ENCODE peak calls at places on chromosome 17, in four cellular contexts. V, R, P and O are unnamed samples.

GRCh38 chr17:28227278-28228108 is 91.5 kb upstream of the TMEM97 start:
- DNase-seq in V (no peak), R (peak; percentile 94), P (peak; percentile 25), O (peak; percentile 93)

GRCh38 chr17:58348038-58348437 is 4.0 kb downstream of the SUPT4H1 start:
- DNase-seq in V (no peak), R (no peak), P (no peak), O (no peak)

GRCh38 chr17:7046127-7046724 is 2.3 kb upstream of the SLC16A11 start:
- DNase-seq in V (peak; percentile 54), R (no peak), P (no peak), O (no peak)

GRCh38 chr17:36941265-36942021 is 4.2 kb downstream of the LHX1 start:
- DNase-seq in V (no peak), R (no peak), P (no peak), O (no peak)

GRCh38 chr17:60139438-60140285 is 10.1 kb upstream of the CA4 start:
- DNase-seq in V (peak; percentile 47), R (no peak), P (peak; percentile 84), O (peak; percentile 68)

GRCh38 chr17:44010966-44011647 is 3.7 kb downstream of the TMEM101 start:
- DNase-seq in V (no peak), R (no peak), P (no peak), O (no peak)

GRCh38 chr17:36578671-36579070 is 13.0 kb upstream of the DHRS11 start:
- DNase-seq in V (no peak), R (no peak), P (no peak), O (no peak)

GRCh38 chr17:61247438-61247837 is 152.2 kb upstream of the TBX2 start:
- DNase-seq in V (no peak), R (no peak), P (no peak), O (no peak)

GRCh38 chr17:44977065-44977464 is 9.0 kb upstream of the C1QL1 start:
- DNase-seq in V (no peak), R (no peak), P (no peak), O (peak; percentile 40)

GRCh38 chr17:9192010-9192409 is 170.7 kb downstream of the NTN1 start:
- DNase-seq in V (no peak), R (no peak), P (no peak), O (no peak)

GRCh38 chr17:9200197-9200662 is 178.9 kb downstream of the NTN1 start:
- DNase-seq in V (no peak), R (no peak), P (no peak), O (no peak)

GRCh38 chr17:9199474-9200196 is 178.3 kb downstream of the NTN1 start:
- DNase-seq in V (no peak), R (no peak), P (peak; percentile 12), O (no peak)

GRCh38 chr17:9195346-9195870 is 174.1 kb downstream of the NTN1 start:
- DNase-seq in V (no peak), R (no peak), P (no peak), O (no peak)

GRCh38 chr17:9195961-9196668 is 174.8 kb downstream of the NTN1 start:
- DNase-seq in V (no peak), R (no peak), P (no peak), O (no peak)
- TF ChIP-seq PHF8 in V (no peak), R (no peak), P (no peak), O (no peak)

GRCh38 chr17:49508061-49508865 is 13.2 kb downstream of the NGFR start:
- DNase-seq in V (peak; percentile 69), R (peak; percentile 97), P (no peak), O (peak; percentile 78)
- TF ChIP-seq PHF8 in V (no peak), R (no peak), P (no peak), O (no peak)

GRCh38 chr17:14745541-14745940 is 444.7 kb downstream of the HS3ST3B1 start:
- DNase-seq in V (no peak), R (no peak), P (no peak), O (no peak)
- TF ChIP-seq PHF8 in V (no peak), R (no peak), P (no peak), O (no peak)

GRCh38 chr17:4140125-4140524 is 2.7 kb downstream of the ZZEF1 start:
- DNase-seq in V (no peak), R (no peak), P (no peak), O (no peak)

GRCh38 chr17:4130715-4131114 is 12.1 kb downstream of the ZZEF1 start:
- DNase-seq in V (no peak), R (no peak), P (peak; percentile 16), O (no peak)

GRCh38 chr17:4135489-4135888 is 7.3 kb downstream of the ZZEF1 start:
- DNase-seq in V (no peak), R (no peak), P (peak; percentile 30), O (no peak)

GRCh38 chr17:4134756-4135155 is 8.1 kb downstream of the ZZEF1 start:
- DNase-seq in V (no peak), R (no peak), P (no peak), O (no peak)

GRCh38 chr17:4136373-4136772 is 6.5 kb downstream of the ZZEF1 start:
- DNase-seq in V (no peak), R (no peak), P (no peak), O (no peak)
- TF ChIP-seq PHF8 in V (no peak), R (no peak), P (no peak), O (no peak)

GRCh38 chr17:17325228-17325627 is 22.1 kb downstream of the NT5M start:
- DNase-seq in V (no peak), R (no peak), P (no peak), O (no peak)
- TF ChIP-seq PHF8 in V (no peak), R (no peak), P (no peak), O (no peak)

GRCh38 chr17:42325026-42325425 is 36.7 kb downstream of the STAT5A start:
- DNase-seq in V (no peak), R (no peak), P (no peak), O (peak; percentile 86)
- TF ChIP-seq PHF8 in V (no peak), R (no peak), P (no peak), O (no peak)

GRCh38 chr17:78381601-78382168 is 3.2 kb downstream of the PGS1 start:
- DNase-seq in V (no peak), R (no peak), P (peak; percentile 46), O (no peak)
- TF ChIP-seq PHF8 in V (no peak), R (no peak), P (no peak), O (no peak)

GRCh38 chr17:72788950-72789585 is 303.4 kb downstream of the SLC39A11 start:
- DNase-seq in V (peak; percentile 85), R (no peak), P (no peak), O (no peak)
- TF ChIP-seq PHF8 in V (peak; percentile 18), R (no peak), P (no peak), O (no peak)

GRCh38 chr17:48527742-48528028 is 3.1 kb downstream of the HOXB1 start:
- DNase-seq in V (no peak), R (no peak), P (no peak), O (no peak)

GRCh38 chr17:48526986-48527741 is 3.6 kb downstream of the HOXB1 start:
- DNase-seq in V (no peak), R (no peak), P (no peak), O (no peak)

GRCh38 chr17:48530208-48530886 is 464 bp downstream of the HOXB1 start:
- DNase-seq in V (no peak), R (no peak), P (no peak), O (no peak)

GRCh38 chr17:48529191-48529979 is 1.4 kb downstream of the HOXB1 start:
- DNase-seq in V (no peak), R (no peak), P (no peak), O (no peak)

DNA sequence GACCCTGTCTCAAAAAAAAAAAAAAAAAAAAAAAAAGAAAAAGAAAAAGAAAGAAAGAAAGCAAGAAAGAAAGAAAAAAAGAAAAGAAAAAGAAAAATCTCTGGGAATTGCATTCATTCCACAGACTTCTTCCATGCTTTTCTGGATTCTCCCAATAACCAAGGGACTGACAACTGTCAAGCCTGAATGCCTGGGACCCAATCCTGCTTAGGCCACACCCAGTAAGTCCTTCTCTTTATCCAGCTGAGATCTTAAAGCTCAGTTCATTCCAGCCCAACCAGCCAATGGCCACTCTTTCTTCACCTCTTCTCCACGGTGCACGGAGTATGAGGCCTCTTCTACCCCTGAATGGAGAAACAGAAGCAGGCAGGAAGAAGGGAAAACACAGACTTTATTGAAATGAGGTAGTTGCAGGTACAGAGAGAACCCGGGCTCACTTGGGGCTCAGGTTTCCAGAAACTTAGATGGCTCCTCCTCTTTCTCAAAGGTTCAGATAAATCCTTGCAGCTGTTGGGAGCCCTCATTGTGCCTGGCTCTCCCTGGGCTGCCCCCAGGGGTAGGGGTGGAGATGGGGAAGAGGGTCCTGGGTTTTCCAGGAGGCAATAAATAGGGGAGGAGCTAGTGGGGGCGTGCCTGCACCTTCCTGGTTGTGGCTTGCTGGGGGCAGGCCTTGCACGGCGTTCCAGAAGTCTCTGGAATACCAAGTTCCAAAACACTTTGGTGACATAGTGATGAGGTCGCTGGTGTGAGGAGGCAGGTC is 2.5 kb downstream of the HOXB1 start:
- DNase-seq in V (no peak), R (no peak), P (peak; percentile 47), O (no peak)
- TF ChIP-seq PHF8 in V (no peak), R (no peak), P (no peak), O (no peak)